ENCODE peak calls at places on chromosomes 12 and 14, in five cellular contexts. One of them, this sample, is unnamed. For H3K36me3, the result is how much of the 10 kb centered on the place peaks cover.

GRCh38 chr12:87323369-87323768 is 705.8 kb downstream of the C12orf50 start:
- DNase-seq in cardiac muscle cell: peak
- DNase-seq in kidney epithelial cell: no peak
- DNase-seq in brain microvascular endothelial cell: no peak
- DNase-seq in effector memory CD4-positive, alpha-beta T cell: no peak
- DNase-seq in this sample: no peak

GRCh38 chr12:52380271-52380694 is 5.2 kb downstream of the KRT84 start:
- DNase-seq in brain microvascular endothelial cell: peak
- DNase-seq in cardiac muscle cell: peak
- DNase-seq in kidney epithelial cell: no peak
- DNase-seq in effector memory CD4-positive, alpha-beta T cell: no peak
- DNase-seq in this sample: no peak

GRCh38 chr14:23434488-23435219 is 806 bp downstream of the MYH7 start:
- DNase-seq in brain microvascular endothelial cell: no peak
- DNase-seq in effector memory CD4-positive, alpha-beta T cell: no peak
- DNase-seq in kidney epithelial cell: no peak
- DNase-seq in cardiac muscle cell: no peak
- DNase-seq in this sample: no peak

GRCh38 chr14:58280954-58281787 is 17.2 kb upstream of the ARID4A start:
- DNase-seq in brain microvascular endothelial cell: peak
- DNase-seq in effector memory CD4-positive, alpha-beta T cell: no peak
- DNase-seq in kidney epithelial cell: peak
- DNase-seq in cardiac muscle cell: peak
- DNase-seq in this sample: no peak

GRCh38 chr14:98886982-98887381 is 385.0 kb downstream of the BCL11B start:
- DNase-seq in brain microvascular endothelial cell: no peak
- DNase-seq in kidney epithelial cell: no peak
- DNase-seq in effector memory CD4-positive, alpha-beta T cell: no peak
- DNase-seq in cardiac muscle cell: no peak
- DNase-seq in this sample: no peak

GRCh38 chr12:93569656-93570551 is 2.6 kb upstream of the SOCS2 start:
- DNase-seq in brain microvascular endothelial cell: peak
- DNase-seq in kidney epithelial cell: no peak
- DNase-seq in cardiac muscle cell: peak
- DNase-seq in effector memory CD4-positive, alpha-beta T cell: peak
- DNase-seq in this sample: peak

GRCh38 chr12:56206373-56207166 is 15.2 kb downstream of the RNF41 start:
- DNase-seq in kidney epithelial cell: no peak
- DNase-seq in cardiac muscle cell: peak
- DNase-seq in effector memory CD4-positive, alpha-beta T cell: no peak
- DNase-seq in brain microvascular endothelial cell: peak
- DNase-seq in this sample: peak

GRCh38 chr12:74111688-74112360 is 425.8 kb upstream of the ATXN7L3B start:
- DNase-seq in cardiac muscle cell: no peak
- DNase-seq in brain microvascular endothelial cell: peak
- DNase-seq in kidney epithelial cell: no peak
- DNase-seq in effector memory CD4-positive, alpha-beta T cell: no peak
- DNase-seq in this sample: no peak

GRCh38 chr12:5789469-5789968 is 155.5 kb downstream of the ANO2 start:
- DNase-seq in cardiac muscle cell: no peak
- DNase-seq in effector memory CD4-positive, alpha-beta T cell: no peak
- DNase-seq in brain microvascular endothelial cell: no peak
- DNase-seq in kidney epithelial cell: no peak
- DNase-seq in this sample: no peak

GRCh38 chr12:111448831-111449790 is 43.4 kb downstream of the SH2B3 start:
- DNase-seq in cardiac muscle cell: no peak
- DNase-seq in brain microvascular endothelial cell: no peak
- DNase-seq in kidney epithelial cell: no peak
- DNase-seq in effector memory CD4-positive, alpha-beta T cell: no peak
- DNase-seq in this sample: no peak

GRCh38 chr12:15772405-15773018 is 16.7 kb downstream of the EPS8 start:
- DNase-seq in brain microvascular endothelial cell: no peak
- DNase-seq in effector memory CD4-positive, alpha-beta T cell: no peak
- DNase-seq in cardiac muscle cell: peak
- DNase-seq in kidney epithelial cell: no peak
- DNase-seq in this sample: no peak

GRCh38 chr12:107760817-107761501 is at the start of gene PRDM4:
- DNase-seq in cardiac muscle cell: peak
- DNase-seq in effector memory CD4-positive, alpha-beta T cell: peak
- DNase-seq in kidney epithelial cell: peak
- DNase-seq in brain microvascular endothelial cell: peak
- DNase-seq in this sample: peak

GRCh38 chr14:106166650-106167204 is 640.3 kb downstream of the TMEM121 start:
- DNase-seq in effector memory CD4-positive, alpha-beta T cell: no peak
- DNase-seq in cardiac muscle cell: no peak
- DNase-seq in brain microvascular endothelial cell: no peak
- DNase-seq in kidney epithelial cell: no peak
- DNase-seq in this sample: no peak

GRCh38 chr14:101977311-101978071 is 13.1 kb downstream of the DYNC1H1 start:
- DNase-seq in effector memory CD4-positive, alpha-beta T cell: no peak
- DNase-seq in brain microvascular endothelial cell: no peak
- DNase-seq in kidney epithelial cell: no peak
- DNase-seq in cardiac muscle cell: no peak
- DNase-seq in this sample: no peak

GRCh38 chr14:101973356-101973755 is 9.0 kb downstream of the DYNC1H1 start:
- DNase-seq in kidney epithelial cell: no peak
- DNase-seq in brain microvascular endothelial cell: no peak
- DNase-seq in cardiac muscle cell: no peak
- DNase-seq in effector memory CD4-positive, alpha-beta T cell: no peak
- DNase-seq in this sample: no peak

GRCh38 chr14:101970830-101971400 is 6.5 kb downstream of the DYNC1H1 start:
- DNase-seq in cardiac muscle cell: no peak
- DNase-seq in brain microvascular endothelial cell: no peak
- DNase-seq in effector memory CD4-positive, alpha-beta T cell: no peak
- DNase-seq in kidney epithelial cell: no peak
- DNase-seq in this sample: no peak

GRCh38 chr14:101972126-101972785 is 7.9 kb downstream of the DYNC1H1 start:
- DNase-seq in cardiac muscle cell: peak
- DNase-seq in effector memory CD4-positive, alpha-beta T cell: no peak
- DNase-seq in kidney epithelial cell: peak
- DNase-seq in brain microvascular endothelial cell: peak
- DNase-seq in this sample: peak

GRCh38 chr14:101975231-101975630 is 10.9 kb downstream of the DYNC1H1 start:
- DNase-seq in kidney epithelial cell: no peak
- DNase-seq in effector memory CD4-positive, alpha-beta T cell: no peak
- DNase-seq in cardiac muscle cell: no peak
- DNase-seq in brain microvascular endothelial cell: no peak
- DNase-seq in this sample: no peak
- H3K36me3 ChIP-seq in kidney epithelial cell: under half
- H3K36me3 ChIP-seq in effector memory CD4-positive, alpha-beta T cell: under half
- H3K36me3 ChIP-seq in cardiac muscle cell: under half
- H3K36me3 ChIP-seq in brain microvascular endothelial cell: under half
- H3K36me3 ChIP-seq in this sample: under half

GRCh38 chr12:120104924-120105323 is 11.6 kb downstream of the RAB35 start:
- DNase-seq in cardiac muscle cell: no peak
- DNase-seq in brain microvascular endothelial cell: no peak
- DNase-seq in kidney epithelial cell: no peak
- DNase-seq in effector memory CD4-positive, alpha-beta T cell: no peak
- DNase-seq in this sample: no peak
- H3K36me3 ChIP-seq in cardiac muscle cell: under half
- H3K36me3 ChIP-seq in brain microvascular endothelial cell: under half
- H3K36me3 ChIP-seq in kidney epithelial cell: under half
- H3K36me3 ChIP-seq in effector memory CD4-positive, alpha-beta T cell: half or more
- H3K36me3 ChIP-seq in this sample: under half

GRCh38 chr12:6980740-6981139 is 10.0 kb downstream of the EMG1 start:
- DNase-seq in brain microvascular endothelial cell: no peak
- DNase-seq in kidney epithelial cell: no peak
- DNase-seq in cardiac muscle cell: no peak
- DNase-seq in effector memory CD4-positive, alpha-beta T cell: no peak
- DNase-seq in this sample: no peak
- H3K36me3 ChIP-seq in brain microvascular endothelial cell: under half
- H3K36me3 ChIP-seq in kidney epithelial cell: under half
- H3K36me3 ChIP-seq in cardiac muscle cell: under half
- H3K36me3 ChIP-seq in effector memory CD4-positive, alpha-beta T cell: half or more
- H3K36me3 ChIP-seq in this sample: half or more

GRCh38 chr12:50440288-50440687 is 39.6 kb downstream of the LARP4 start:
- DNase-seq in brain microvascular endothelial cell: no peak
- DNase-seq in effector memory CD4-positive, alpha-beta T cell: no peak
- DNase-seq in cardiac muscle cell: no peak
- DNase-seq in kidney epithelial cell: no peak
- DNase-seq in this sample: no peak
- H3K36me3 ChIP-seq in brain microvascular endothelial cell: half or more
- H3K36me3 ChIP-seq in effector memory CD4-positive, alpha-beta T cell: half or more
- H3K36me3 ChIP-seq in cardiac muscle cell: half or more
- H3K36me3 ChIP-seq in kidney epithelial cell: under half
- H3K36me3 ChIP-seq in this sample: half or more

GRCh38 chr14:91330846-91331245 is 86.3 kb upstream of the GPR68 start:
- DNase-seq in kidney epithelial cell: no peak
- DNase-seq in cardiac muscle cell: no peak
- DNase-seq in effector memory CD4-positive, alpha-beta T cell: no peak
- DNase-seq in brain microvascular endothelial cell: no peak
- DNase-seq in this sample: no peak

GRCh38 chr14:91330111-91330696 is 85.7 kb upstream of the GPR68 start:
- DNase-seq in brain microvascular endothelial cell: no peak
- DNase-seq in cardiac muscle cell: no peak
- DNase-seq in effector memory CD4-positive, alpha-beta T cell: no peak
- DNase-seq in kidney epithelial cell: no peak
- DNase-seq in this sample: no peak

GRCh38 chr14:91333640-91334039 is 84.0 kb downstream of the CCDC88C start:
- DNase-seq in brain microvascular endothelial cell: no peak
- DNase-seq in cardiac muscle cell: no peak
- DNase-seq in effector memory CD4-positive, alpha-beta T cell: no peak
- DNase-seq in kidney epithelial cell: no peak
- DNase-seq in this sample: no peak

GRCh38 chr14:91331761-91332447 is 85.7 kb downstream of the CCDC88C start:
- DNase-seq in brain microvascular endothelial cell: no peak
- DNase-seq in effector memory CD4-positive, alpha-beta T cell: no peak
- DNase-seq in kidney epithelial cell: no peak
- DNase-seq in cardiac muscle cell: no peak
- DNase-seq in this sample: no peak

DNA sequence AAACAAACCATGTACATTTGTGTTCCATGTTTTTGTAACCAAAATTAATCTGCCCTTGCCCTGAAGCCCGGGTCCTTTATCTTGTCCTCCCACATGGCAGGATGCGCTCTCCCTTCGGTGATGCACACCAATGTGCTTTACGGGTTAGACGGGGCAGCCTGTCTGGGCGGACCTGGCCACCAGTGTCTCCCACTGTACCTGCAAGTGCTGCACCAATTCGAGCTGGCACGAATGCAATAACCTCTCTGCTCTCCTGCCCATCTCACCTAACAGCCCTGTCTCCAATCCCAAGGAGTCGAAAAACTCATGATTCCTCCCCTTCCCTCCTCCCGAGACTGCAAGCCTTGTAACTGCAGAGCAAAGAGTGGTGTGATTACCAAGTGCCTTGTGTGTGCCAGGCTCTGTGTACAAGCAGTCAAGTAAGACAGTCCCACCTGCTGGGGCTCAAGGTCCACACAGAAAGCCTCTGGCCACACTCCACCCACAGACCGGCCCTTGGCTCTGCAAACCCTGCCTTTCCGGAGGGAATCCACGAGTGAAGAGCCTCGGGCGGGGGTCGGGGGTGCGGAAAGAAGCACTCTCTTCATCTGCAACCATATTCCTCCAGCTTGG is 85.1 kb downstream of the CCDC88C start:
- DNase-seq in effector memory CD4-positive, alpha-beta T cell: no peak
- DNase-seq in cardiac muscle cell: no peak
- DNase-seq in kidney epithelial cell: no peak
- DNase-seq in brain microvascular endothelial cell: no peak
- DNase-seq in this sample: no peak
- H3K36me3 ChIP-seq in effector memory CD4-positive, alpha-beta T cell: half or more
- H3K36me3 ChIP-seq in cardiac muscle cell: under half
- H3K36me3 ChIP-seq in kidney epithelial cell: under half
- H3K36me3 ChIP-seq in brain microvascular endothelial cell: under half
- H3K36me3 ChIP-seq in this sample: under half

DNA sequence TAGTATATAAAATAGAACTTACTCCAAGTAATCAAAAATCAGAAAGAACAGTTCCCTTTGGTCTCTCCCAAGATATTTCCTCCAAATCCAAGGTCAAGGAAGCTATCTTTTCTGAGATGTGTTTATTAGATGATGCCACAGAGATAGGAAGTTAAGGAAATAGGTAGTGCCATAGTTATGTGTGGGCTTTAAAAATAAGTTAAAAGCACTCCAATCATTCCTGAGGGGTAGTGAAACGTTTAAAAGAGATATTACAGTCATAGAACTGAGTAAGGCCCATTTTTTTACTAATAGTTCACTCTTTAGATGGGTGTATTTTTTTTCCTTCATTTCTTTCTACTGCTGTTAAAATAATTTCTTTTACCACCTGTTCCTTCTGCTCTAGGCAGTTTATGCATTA is 1630.9 kb upstream of the SEL1L start:
- DNase-seq in cardiac muscle cell: no peak
- DNase-seq in brain microvascular endothelial cell: no peak
- DNase-seq in effector memory CD4-positive, alpha-beta T cell: no peak
- DNase-seq in kidney epithelial cell: no peak
- DNase-seq in this sample: no peak
- H3K36me3 ChIP-seq in cardiac muscle cell: under half
- H3K36me3 ChIP-seq in brain microvascular endothelial cell: under half
- H3K36me3 ChIP-seq in effector memory CD4-positive, alpha-beta T cell: under half
- H3K36me3 ChIP-seq in kidney epithelial cell: under half
- H3K36me3 ChIP-seq in this sample: under half

DNA sequence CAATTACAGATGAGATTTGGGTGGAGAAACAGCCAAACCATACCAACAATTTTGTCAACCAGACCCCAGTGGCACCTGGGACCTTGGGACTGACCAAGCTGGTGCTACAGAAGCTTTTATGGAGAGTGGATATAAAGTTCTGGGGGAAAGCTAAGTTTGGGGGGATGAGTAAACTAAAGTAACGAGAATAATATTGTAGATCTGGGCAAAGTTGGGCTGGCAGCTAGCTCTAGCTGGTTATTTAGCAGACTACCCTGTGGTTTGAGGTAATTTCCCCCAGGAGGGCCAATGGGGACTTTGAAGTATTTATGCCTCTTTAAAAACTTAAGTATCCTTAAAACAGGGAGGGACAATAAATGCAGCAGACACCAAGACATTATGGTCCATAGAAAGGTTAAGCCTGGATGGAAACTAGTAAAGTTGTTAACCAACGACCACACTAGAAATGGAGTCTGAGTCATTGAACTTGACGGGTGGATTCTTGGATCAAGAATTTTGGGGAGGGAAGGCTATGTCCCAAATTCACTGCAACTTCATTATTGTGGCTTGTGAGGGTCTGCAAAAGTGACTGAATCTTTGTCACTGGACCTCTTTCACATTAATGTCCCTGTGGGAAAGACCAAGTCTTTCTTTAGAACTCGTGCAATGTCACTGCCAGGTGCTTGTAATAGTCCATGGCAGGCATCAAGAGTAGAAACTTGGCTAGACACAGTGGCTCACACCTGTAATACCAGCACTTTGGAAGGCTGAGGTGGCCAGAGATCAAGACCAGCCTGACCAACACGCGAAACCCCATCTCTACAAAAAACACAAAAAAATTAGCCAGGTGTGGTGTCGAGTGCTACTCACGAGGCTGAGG is 48.5 kb upstream of the OR5AU1 start:
- DNase-seq in kidney epithelial cell: no peak
- DNase-seq in cardiac muscle cell: no peak
- DNase-seq in effector memory CD4-positive, alpha-beta T cell: no peak
- DNase-seq in brain microvascular endothelial cell: no peak
- DNase-seq in this sample: no peak
- H3K36me3 ChIP-seq in kidney epithelial cell: under half
- H3K36me3 ChIP-seq in cardiac muscle cell: under half
- H3K36me3 ChIP-seq in effector memory CD4-positive, alpha-beta T cell: under half
- H3K36me3 ChIP-seq in brain microvascular endothelial cell: half or more
- H3K36me3 ChIP-seq in this sample: under half